ENCODE peak calls at places on chromosomes 7 and 10, in five cellular contexts. Y is HepG2, W is SK-N-SH, T is GM12892, J is H1. B is an unnamed sample.

GRCh38 chr7:100719523-100720319 is 547 bp upstream of the EPO start:
- DNase-seq in Y (peak; percentile 75), W (no peak), T (no peak), J (no peak), B (no peak)

GRCh38 chr7:28041508-28042314 is 138.9 kb downstream of the JAZF1 start:
- DNase-seq in T (no peak), J (no peak), Y (no peak), W (no peak), B (no peak)

GRCh38 chr7:157574120-157574519 is 237.3 kb downstream of the DNAJB6 start:
- DNase-seq in W (no peak), T (no peak), J (no peak), Y (no peak), B (no peak)

GRCh38 chr7:129597672-129598071 is 13.8 kb upstream of the NRF1 start:
- DNase-seq in Y (no peak), W (no peak), T (no peak), J (no peak), B (no peak)

GRCh38 chr10:3911241-3911640 is 126.2 kb upstream of the KLF6 start:
- DNase-seq in Y (no peak), J (no peak), W (no peak), T (no peak), B (no peak)

GRCh38 chr7:100431286-100431735 is 1.7 kb downstream of the MEPCE start:
- DNase-seq in J (no peak), W (no peak), T (no peak), Y (no peak), B (no peak)

GRCh38 chr10:116756277-116756676 is 13.9 kb upstream of the HSPA12A start:
- DNase-seq in T (no peak), Y (no peak), J (no peak), W (no peak), B (no peak)

GRCh38 chr10:133123050-133123745 is 35.5 kb downstream of the ADGRA1 start:
- DNase-seq in W (no peak), Y (no peak), T (no peak), J (no peak), B (no peak)

GRCh38 chr10:8102708-8103401 is 48.4 kb downstream of the GATA3 start:
- DNase-seq in J (no peak), Y (no peak), T (no peak), W (no peak), B (no peak)

GRCh38 chr7:149871576-149871975 is 2.2 kb upstream of the ATP6V0E2 start:
- DNase-seq in T (no peak), J (no peak), W (no peak), Y (no peak), B (no peak)

GRCh38 chr7:70498232-70498631 is 633.7 kb upstream of the GALNT17 start:
- DNase-seq in W (no peak), T (no peak), Y (no peak), J (no peak), B (no peak)

GRCh38 chr7:44267719-44268413 is 57.5 kb downstream of the CAMK2B start:
- DNase-seq in J (no peak), Y (no peak), W (peak; percentile 76), T (no peak), B (no peak)

GRCh38 chr10:43057831-43058340 is 19.0 kb upstream of the RET start:
- DNase-seq in Y (no peak), J (no peak), W (no peak), T (no peak), B (no peak)

GRCh38 chr7:54841772-54842707 is 83.0 kb upstream of the SEC61G start:
- DNase-seq in Y (peak; percentile 36), T (no peak), W (no peak), J (no peak), B (no peak)

GRCh38 chr10:34045571-34046190 is 711.2 kb upstream of the NRP1 start:
- DNase-seq in W (no peak), T (no peak), Y (no peak), J (no peak), B (no peak)

GRCh38 chr7:78279035-78279434 is 480.5 kb downstream of the PHTF2 start:
- DNase-seq in J (no peak), T (no peak), W (no peak), Y (no peak), B (no peak)

GRCh38 chr10:21208666-21209316 is 311.7 kb upstream of the NEBL start:
- DNase-seq in W (no peak), T (no peak), Y (no peak), J (no peak), B (no peak)

GRCh38 chr7:7639847-7640220 is 718 bp upstream of the UMAD1 start:
- DNase-seq in Y (peak; percentile 11), J (no peak), W (no peak), T (no peak), B (no peak)

GRCh38 chr7:39541493-39541892 is 24.7 kb upstream of the YAE1 start:
- DNase-seq in Y (no peak), J (no peak), W (no peak), T (no peak), B (no peak)

GRCh38 chr7:54961391-54961790 is 57.4 kb upstream of the EGFR start:
- DNase-seq in Y (no peak), W (no peak), T (no peak), J (no peak), B (no peak)

GRCh38 chr7:6153646-6154541 is 118.5 kb downstream of the CYTH3 start:
- DNase-seq in Y (no peak), T (no peak), J (no peak), W (no peak), B (no peak)
- TF ChIP-seq TAF1 in Y (no peak), T (no peak), J (no peak), W (no peak), B (no peak)

DNA sequence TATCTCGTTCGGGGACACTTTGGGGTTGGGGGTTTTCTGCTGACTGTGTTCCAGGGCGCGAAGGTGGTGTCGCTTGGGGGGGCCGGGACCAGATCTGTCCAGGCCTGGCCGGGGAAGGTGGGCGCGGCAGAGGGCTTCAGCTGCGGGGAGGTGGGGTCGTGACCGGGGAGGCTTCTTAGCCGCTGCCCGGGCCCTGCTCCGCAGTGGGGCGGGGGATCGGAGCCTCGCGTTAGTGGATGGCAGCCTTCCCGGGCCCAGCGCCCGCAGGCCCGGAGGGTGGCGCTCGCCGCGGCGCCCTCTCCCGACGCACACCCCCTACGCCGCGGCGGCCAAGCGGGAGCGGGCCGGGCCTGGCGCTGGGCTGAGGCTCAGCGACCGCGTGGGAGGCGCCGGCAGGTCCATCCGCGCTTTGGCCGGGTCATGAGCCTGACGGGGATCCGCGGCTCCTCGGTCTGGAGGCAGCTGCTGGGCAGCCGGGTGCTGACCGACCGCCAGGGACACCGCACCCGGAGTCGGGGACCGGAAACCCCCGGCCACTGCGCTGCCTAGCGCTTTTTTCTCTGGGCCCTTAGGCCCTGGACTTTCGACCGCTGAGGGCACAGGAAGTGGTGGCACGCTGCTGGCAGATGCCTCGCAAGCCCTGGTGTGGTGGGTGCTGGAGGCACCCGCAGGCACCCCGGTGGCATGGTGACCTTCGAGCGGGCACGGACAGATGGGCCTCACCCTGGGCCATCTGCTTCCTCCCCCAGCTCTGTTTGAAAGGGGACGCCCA is 1.2 kb downstream of the AGAP3 start:
- DNase-seq in T (no peak), Y (peak; percentile 35), W (peak; percentile 90), J (no peak), B (no peak)
- TF ChIP-seq POLR2AphosphoS5 in T (no peak), Y (no peak), W (no peak), J (no peak), B (no peak)

GRCh38 chr10:80442879-80443278 is 11.2 kb upstream of the TSPAN14 start:
- DNase-seq in W (peak; percentile 50), T (no peak), Y (no peak), J (no peak), B (no peak)
- TF ChIP-seq TAF1 in W (no peak), T (no peak), Y (no peak), J (no peak), B (no peak)

GRCh38 chr7:46147871-46148270 is 226.8 kb upstream of the IGFBP3 start:
- DNase-seq in W (no peak), Y (no peak), T (no peak), J (no peak), B (no peak)
- TF ChIP-seq POLR2AphosphoS5 in W (no peak), Y (no peak), T (no peak), J (no peak), B (no peak)